ENCODE peak calls at places on chromosomes 11 and 22, in ten cellular contexts. M is stomach, W is HepG2, N is transverse colon, B is spleen, P is K562, Y is HCT116, G is SK-N-SH, Q is sigmoid colon, D is prostate gland. R is an unnamed sample.
A peak's percentile ranks its signal among the peaks of the same experiment; 100 is the strongest.

GRCh38 chr22:35882226-35883027 is 146.2 kb downstream of the RBFOX2 start:
- DNase-seq in M (no peak), W (no peak), N (no peak), B (no peak), P (no peak), Y (no peak), G (peak; percentile 51), Q (no peak), D (peak; percentile 15), R (no peak)

GRCh38 chr11:1450958-1451710 is 35.4 kb downstream of the MOB2 start:
- DNase-seq in M (no peak), W (no peak), N (no peak), B (no peak), P (peak; percentile 28), Y (no peak), G (no peak), Q (no peak), D (no peak), R (no peak)

GRCh38 chr11:86811637-86812321 is 11.4 kb downstream of the PRSS23 start:
- DNase-seq in M (peak; percentile 55), W (no peak), N (no peak), B (no peak), P (no peak), Y (peak; percentile 76), G (no peak), Q (no peak), D (no peak), R (no peak)

GRCh38 chr11:65522640-65523322 is 2.1 kb upstream of the SCYL1 start:
- DNase-seq in M (no peak), W (no peak), N (no peak), B (peak; percentile 76), P (peak; percentile 77), Y (no peak), G (no peak), Q (no peak), D (no peak), R (no peak)

GRCh38 chr22:37696657-37697539 is at the start of gene TRIOBP:
- DNase-seq in M (peak; percentile 96), W (no peak), N (peak; percentile 95), B (peak; percentile 95), P (peak; percentile 94), Y (peak; percentile 85), G (peak; percentile 95), Q (peak; percentile 95), D (peak; percentile 90), R (peak; percentile 83)

GRCh38 chr11:114318361-114318760 is 22.2 kb downstream of the NNMT start:
- DNase-seq in M (no peak), W (no peak), N (no peak), B (no peak), P (no peak), Y (no peak), G (no peak), Q (no peak), D (no peak), R (no peak)

GRCh38 chr11:28461338-28461737 is 353.1 kb downstream of the METTL15 start:
- DNase-seq in M (no peak), W (no peak), N (no peak), B (no peak), P (no peak), Y (no peak), G (no peak), Q (no peak), D (no peak), R (no peak)

GRCh38 chr11:20865161-20865560 is 195.8 kb downstream of the NELL1 start:
- DNase-seq in M (no peak), W (no peak), N (no peak), B (no peak), P (no peak), Y (no peak), G (no peak), Q (no peak), D (no peak), R (no peak)

DNA sequence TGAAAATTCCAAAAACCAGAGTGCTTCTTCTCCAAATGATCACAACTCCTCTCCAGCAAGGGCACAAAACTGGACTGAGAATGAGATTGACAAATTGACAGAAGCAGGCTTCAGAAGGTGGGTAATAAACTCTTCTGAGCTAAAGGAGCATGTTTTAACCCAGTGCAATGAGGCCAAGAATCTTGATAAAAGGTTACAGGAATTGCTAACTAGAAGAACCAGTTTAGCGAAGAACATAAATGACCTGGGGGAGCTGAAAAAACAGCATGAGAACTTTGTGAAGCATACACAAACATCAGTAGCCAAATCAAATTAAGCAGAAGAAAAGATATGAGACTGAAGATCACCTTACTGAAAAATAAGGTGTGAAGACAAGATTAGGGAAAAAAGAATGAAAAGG is 15.5 kb downstream of the OR52M1 start:
- DNase-seq in M (no peak), W (no peak), N (no peak), B (no peak), P (no peak), Y (no peak), G (no peak), Q (no peak), D (no peak), R (no peak)
- H3K9me3 ChIP-seq in M (no peaks in the 10 kb centered on the region), W (no peaks in the 10 kb centered on the region), N (peaks cover 5% of the 10 kb centered on the region), B (peaks cover 14% of the 10 kb centered on the region), P (no peaks in the 10 kb centered on the region), Y (no peaks in the 10 kb centered on the region), G (no peaks in the 10 kb centered on the region), Q (no peaks in the 10 kb centered on the region), D (no peaks in the 10 kb centered on the region), R (no peaks in the 10 kb centered on the region)

GRCh38 chr11:110776091-110776490 is 63.9 kb upstream of the ARHGAP20 start:
- DNase-seq in M (no peak), W (no peak), N (no peak), B (no peak), P (no peak), Y (no peak), G (no peak), Q (no peak), D (no peak), R (no peak)

GRCh38 chr11:110779108-110779507 is 66.9 kb upstream of the ARHGAP20 start:
- DNase-seq in M (no peak), W (no peak), N (no peak), B (no peak), P (no peak), Y (no peak), G (no peak), Q (no peak), D (no peak), R (no peak)

GRCh38 chr11:110778351-110778750 is 66.1 kb upstream of the ARHGAP20 start:
- DNase-seq in M (no peak), W (no peak), N (no peak), B (no peak), P (no peak), Y (no peak), G (no peak), Q (no peak), D (no peak), R (no peak)

GRCh38 chr11:110774138-110775014 is 62.1 kb upstream of the ARHGAP20 start:
- DNase-seq in M (no peak), W (no peak), N (no peak), B (no peak), P (no peak), Y (no peak), G (no peak), Q (no peak), D (no peak), R (no peak)

GRCh38 chr11:110777765-110778164 is 65.5 kb upstream of the ARHGAP20 start:
- DNase-seq in M (peak; percentile 49), W (no peak), N (peak; percentile 24), B (no peak), P (no peak), Y (no peak), G (no peak), Q (no peak), D (peak; percentile 62), R (no peak)
- TF ChIP-seq POLR2AphosphoS5 in M (peak; percentile 73), W (no peak), N (no peak), B (no peak), P (no peak), Y (no peak), G (no peak), Q (no peak), D (peak; percentile 64), R (no peak)

DNA sequence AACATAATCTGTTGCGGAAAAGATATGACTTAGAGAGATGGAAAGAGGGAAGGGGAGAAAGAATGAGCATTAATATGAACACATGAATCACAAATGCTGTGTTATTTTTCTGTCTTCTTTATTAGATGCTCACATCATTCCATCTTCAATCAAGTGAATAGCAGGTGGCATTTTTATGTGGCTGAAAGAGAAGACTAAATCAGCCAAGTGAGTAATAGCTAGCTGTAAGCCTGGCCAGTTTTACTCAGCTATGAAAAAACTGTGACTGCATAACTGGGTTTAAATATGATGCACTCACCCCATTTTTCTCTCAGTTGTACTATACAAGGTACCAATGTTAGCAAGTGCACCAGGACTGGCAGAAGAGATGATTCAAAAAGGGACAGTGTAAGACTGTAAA is 571.1 kb downstream of the JRKL start:
- DNase-seq in M (no peak), W (no peak), N (no peak), B (no peak), P (no peak), Y (no peak), G (no peak), Q (no peak), D (no peak), R (no peak)
- H3K9me3 ChIP-seq in M (no peaks in the 10 kb centered on the region), W (no peaks in the 10 kb centered on the region), N (no peaks in the 10 kb centered on the region), B (peaks cover 4% of the 10 kb centered on the region), P (peaks cover 3% of the 10 kb centered on the region), Y (peaks cover 8% of the 10 kb centered on the region), G (no peaks in the 10 kb centered on the region), Q (no peaks in the 10 kb centered on the region), D (no peaks in the 10 kb centered on the region), R (no peaks in the 10 kb centered on the region)

GRCh38 chr11:124311677-124312076 is 2.1 kb downstream of the OR8D1 start:
- DNase-seq in M (no peak), W (no peak), N (no peak), B (no peak), P (no peak), Y (no peak), G (no peak), Q (no peak), D (no peak), R (no peak)

GRCh38 chr11:124313849-124314248 is at the start of gene OR8D1:
- DNase-seq in M (no peak), W (no peak), N (no peak), B (no peak), P (no peak), Y (no peak), G (no peak), Q (no peak), D (no peak), R (no peak)

GRCh38 chr11:124313131-124313530 is 618 bp downstream of the OR8D1 start:
- DNase-seq in M (no peak), W (no peak), N (no peak), B (no peak), P (no peak), Y (no peak), G (no peak), Q (no peak), D (no peak), R (no peak)

GRCh38 chr11:124311269-124311668 is 2.5 kb downstream of the OR8D1 start:
- DNase-seq in M (no peak), W (no peak), N (no peak), B (no peak), P (no peak), Y (no peak), G (no peak), Q (no peak), D (no peak), R (no peak)

DNA sequence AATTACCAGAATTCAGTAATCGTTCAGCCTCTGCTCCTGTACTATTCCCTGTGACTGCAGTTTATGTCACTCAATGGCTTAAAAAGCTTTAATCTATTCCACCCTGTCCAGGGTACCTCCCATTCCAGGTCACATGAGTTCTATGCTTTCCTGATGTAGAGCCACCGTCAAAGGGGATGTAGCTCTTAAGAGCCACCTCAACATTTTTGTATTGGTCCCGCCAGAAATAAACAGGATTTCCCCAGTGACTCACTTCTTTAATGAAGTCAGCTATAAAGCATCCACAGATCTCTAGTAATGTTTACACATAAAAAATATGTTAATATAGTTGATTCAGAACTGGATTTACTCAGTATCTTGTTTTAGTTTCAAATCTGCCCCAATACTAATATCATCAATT is 1.3 kb upstream of the OR8D1 start:
- DNase-seq in M (no peak), W (no peak), N (no peak), B (no peak), P (peak; percentile 14), Y (no peak), G (no peak), Q (no peak), D (no peak), R (no peak)
- TF ChIP-seq POLR2AphosphoS5 in M (no peak), W (no peak), N (no peak), B (no peak), P (no peak), Y (no peak), G (no peak), Q (no peak), D (no peak), R (no peak)

R was measured in breast epithelium.